ENCODE peak calls at places on chromosomes 7 and 10, in eight cellular contexts. O is GM23248, Z is MM.1S, T is tibial nerve, N is thoracic aorta, Y is pancreas, A is WERI-Rb-1, U is brain microvascular endothelial cell. G is an unnamed sample.

GRCh38 chr7:31633894-31634494 is 53.0 kb upstream of the PPP1R17 start:
- DNase-seq in U (peak), N (no peak), T (no peak), O (peak), Y (no peak), Z (peak), A (peak), G (peak)

GRCh38 chr7:2180081-2180480 is 52.7 kb downstream of the MAD1L1 start:
- DNase-seq in N (no peak), U (no peak), O (no peak), T (no peak), Y (no peak), A (no peak), Z (no peak), G (no peak)

GRCh38 chr7:55569797-55570196 is 2.5 kb downstream of the VOPP1 start:
- DNase-seq in Z (peak), T (no peak), Y (no peak), U (no peak), A (no peak), O (no peak), N (no peak), G (no peak)

GRCh38 chr7:70857793-70858545 is 274.0 kb upstream of the GALNT17 start:
- DNase-seq in A (no peak), N (no peak), Z (no peak), T (no peak), Y (no peak), U (no peak), O (no peak), G (no peak)

GRCh38 chr7:20835111-20835750 is 48.5 kb upstream of the SP8 start:
- DNase-seq in U (no peak), Z (no peak), A (no peak), Y (no peak), T (no peak), N (no peak), O (no peak), G (no peak)

GRCh38 chr10:114575417-114576131 is 82.5 kb downstream of the ABLIM1 start:
- DNase-seq in Y (no peak), A (no peak), Z (no peak), O (peak), T (no peak), N (no peak), U (no peak), G (no peak)

GRCh38 chr7:42077276-42078135 is 159.5 kb downstream of the GLI3 start:
- DNase-seq in Y (no peak), U (no peak), N (no peak), Z (no peak), A (no peak), O (no peak), T (no peak), G (no peak)

GRCh38 chr7:115230882-115231508 is 309.1 kb downstream of the MDFIC start:
- DNase-seq in N (no peak), Y (no peak), A (no peak), O (peak), T (no peak), Z (no peak), U (peak), G (no peak)

GRCh38 chr7:90708841-90709317 is 112.8 kb downstream of the CDK14 start:
- DNase-seq in O (peak), T (no peak), A (peak), N (no peak), Z (peak), U (no peak), Y (no peak), G (no peak)

GRCh38 chr7:151838861-151839381 is 38.0 kb downstream of the PRKAG2 start:
- DNase-seq in T (no peak), O (no peak), Y (peak), Z (peak), U (no peak), A (no peak), N (no peak), G (no peak)

DNA sequence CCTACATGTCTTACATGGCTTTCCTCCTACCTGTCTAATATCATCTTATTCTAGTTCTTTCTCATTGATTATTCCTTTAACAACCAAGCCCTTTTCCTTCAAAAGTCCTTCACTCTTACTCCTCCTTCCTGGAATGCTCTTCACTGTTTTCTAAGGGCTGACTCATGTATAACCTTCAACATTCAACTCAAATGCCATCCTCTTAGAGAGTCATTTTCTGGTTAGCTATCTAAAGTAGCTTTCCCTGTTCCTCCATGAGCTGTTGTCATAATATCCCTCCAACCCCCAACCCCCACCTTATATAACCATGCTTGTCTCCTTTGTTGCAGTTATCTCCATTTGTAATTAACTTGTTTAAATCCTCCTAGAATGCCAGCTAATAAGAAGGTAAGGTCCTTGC is 286.8 kb downstream of the ADK start:
- DNase-seq in A (no peak), O (peak), U (peak), Z (no peak), N (no peak), T (no peak), Y (no peak), G (no peak)
- H3K27ac ChIP-seq in A (no peak), O (peak), U (no peak), Z (no peak), N (no peak), T (no peak), Y (no peak), G (no peak)

GRCh38 chr10:3887404-3887803 is 102.4 kb upstream of the KLF6 start:
- DNase-seq in A (no peak), N (no peak), T (no peak), O (peak), Z (no peak), Y (no peak), U (peak), G (no peak)
- H3K27ac ChIP-seq in A (no peak), N (peak), T (peak), O (peak), Z (no peak), Y (peak), U (peak), G (no peak)

GRCh38 chr10:21496285-21497176 is 29.0 kb downstream of the SKIDA1 start:
- DNase-seq in O (peak), A (peak), N (no peak), U (no peak), Y (peak), T (no peak), Z (peak), G (peak)
- H3K27ac ChIP-seq in O (no peak), A (peak), N (no peak), U (no peak), Y (peak), T (peak), Z (no peak), G (peak)

GRCh38 chr10:68561804-68562649 is 1.9 kb downstream of the TET1 start:
- DNase-seq in N (no peak), Z (no peak), O (peak), A (no peak), T (no peak), U (no peak), Y (no peak), G (no peak)
- H3K27ac ChIP-seq in N (no peak), Z (no peak), O (no peak), A (no peak), T (peak), U (no peak), Y (no peak), G (no peak)

DNA sequence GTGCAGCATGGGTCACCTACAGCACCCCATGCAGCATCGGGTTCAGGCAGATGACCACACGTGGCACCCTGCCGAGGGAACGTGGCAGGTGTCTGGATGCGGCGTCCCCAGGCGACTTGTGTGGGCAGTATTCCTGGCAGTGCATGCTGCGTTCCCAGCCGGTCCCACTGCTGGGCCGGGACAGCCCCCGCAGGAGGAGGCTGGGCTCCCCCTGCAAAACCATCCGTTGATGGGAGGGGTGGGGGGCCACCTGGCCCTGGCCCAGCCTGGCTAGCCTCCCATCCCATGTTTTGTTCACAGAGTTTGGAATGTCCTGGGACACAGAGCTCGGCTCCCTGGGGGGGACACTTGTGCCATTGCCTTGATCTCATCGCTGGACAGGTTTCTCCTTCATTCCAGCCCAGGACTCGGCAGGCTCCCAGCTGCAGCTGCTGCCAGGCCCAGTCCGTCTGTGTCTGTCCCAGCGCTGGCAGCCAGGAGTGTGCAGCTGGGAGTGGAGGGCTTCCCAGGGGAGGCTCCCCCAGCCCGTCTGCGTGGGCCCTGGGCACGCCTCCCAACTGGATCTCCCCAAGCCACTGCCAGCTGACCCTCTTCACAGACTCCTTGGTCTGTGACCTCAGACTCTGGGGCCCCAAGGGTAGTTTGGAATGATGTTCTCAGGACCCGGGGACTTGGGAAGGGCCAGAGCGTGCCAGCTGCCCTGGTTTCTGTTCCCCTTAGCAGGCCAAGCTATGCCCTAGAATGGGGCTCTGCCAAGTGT is 32.6 kb downstream of the TMEM270 start:
- DNase-seq in Z (no peak), T (peak), A (no peak), N (peak), O (peak), Y (no peak), U (no peak), G (peak)
- H3K27ac ChIP-seq in Z (no peak), T (peak), A (no peak), N (peak), O (peak), Y (no peak), U (no peak), G (no peak)